ENCODE peak calls at places on chromosomes 2 and 18, in four cellular contexts. L is fibroblast of the aortic adventitia, T is neural progenitor cell, M is A549. J is an unnamed sample.

GRCh38 chr2:75641587-75641986 is 5.0 kb upstream of the MRPL19 start:
- DNase-seq in L (peak; percentile 49), T (no peak), M (no peak), J (no peak)

GRCh38 chr18:9516437-9517064 is 41.2 kb downstream of the RALBP1 start:
- DNase-seq in L (peak; percentile 73), T (peak; percentile 47), M (peak; percentile 20), J (no peak)

GRCh38 chr2:96103906-96104861 is 12.2 kb downstream of the ADRA2B start:
- DNase-seq in L (no peak), T (no peak), M (no peak), J (no peak)

GRCh38 chr2:53787255-53787910 is 539 bp downstream of the ERLEC1 start:
- DNase-seq in L (peak; percentile 19), T (no peak), M (peak; percentile 9), J (no peak)

GRCh38 chr18:73544032-73544431 is 603.6 kb downstream of the FBXO15 start:
- DNase-seq in L (no peak), T (no peak), M (no peak), J (no peak)

GRCh38 chr18:57087985-57088384 is 58.9 kb upstream of the BOD1L2 start:
- DNase-seq in L (no peak), T (no peak), M (no peak), J (no peak)

GRCh38 chr2:148932536-148932935 is 57.5 kb downstream of the KIF5C start:
- DNase-seq in L (no peak), T (no peak), M (no peak), J (no peak)

GRCh38 chr2:134466141-134466540 is 212.3 kb downstream of the MGAT5 start:
- DNase-seq in L (peak; percentile 11), T (peak; percentile 40), M (peak; percentile 55), J (no peak)

GRCh38 chr2:138335036-138335435 is 166.5 kb upstream of the SPOPL start:
- DNase-seq in L (peak; percentile 4), T (no peak), M (no peak), J (no peak)

GRCh38 chr2:129237966-129238725 is 741.3 kb upstream of the RAB6C start:
- DNase-seq in L (no peak), T (no peak), M (no peak), J (no peak)

GRCh38 chr2:143513081-143513480 is 383.9 kb downstream of the ARHGAP15 start:
- DNase-seq in L (peak; percentile 74), T (peak; percentile 67), M (peak; percentile 36), J (no peak)

DNA sequence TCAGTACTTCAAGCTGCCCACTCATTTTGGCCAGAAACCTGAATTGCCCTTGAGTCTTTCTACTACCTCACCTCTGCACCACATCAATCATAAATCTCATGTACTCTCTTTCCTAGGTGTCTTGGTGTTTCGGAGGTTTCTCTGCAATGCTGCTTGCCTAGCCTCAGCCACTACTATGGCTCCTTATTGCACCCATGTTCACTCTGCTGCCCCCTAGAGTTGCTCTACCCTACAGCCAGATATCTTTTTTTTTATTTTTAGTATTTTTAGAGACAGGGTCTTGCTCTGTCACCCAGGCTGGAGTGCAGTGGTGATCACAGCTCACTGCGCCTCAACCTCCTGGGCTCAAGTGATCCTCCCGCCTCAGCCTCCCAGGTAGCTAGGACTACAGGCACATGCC is 413.0 kb downstream of the PTPRM start:
- DNase-seq in L (no peak), T (peak; percentile 27), M (no peak), J (no peak)
- TF ChIP-seq CTCF in L (peak; percentile 10), T (peak; percentile 46), M (peak; percentile 16), J (peak; percentile 40)

DNA sequence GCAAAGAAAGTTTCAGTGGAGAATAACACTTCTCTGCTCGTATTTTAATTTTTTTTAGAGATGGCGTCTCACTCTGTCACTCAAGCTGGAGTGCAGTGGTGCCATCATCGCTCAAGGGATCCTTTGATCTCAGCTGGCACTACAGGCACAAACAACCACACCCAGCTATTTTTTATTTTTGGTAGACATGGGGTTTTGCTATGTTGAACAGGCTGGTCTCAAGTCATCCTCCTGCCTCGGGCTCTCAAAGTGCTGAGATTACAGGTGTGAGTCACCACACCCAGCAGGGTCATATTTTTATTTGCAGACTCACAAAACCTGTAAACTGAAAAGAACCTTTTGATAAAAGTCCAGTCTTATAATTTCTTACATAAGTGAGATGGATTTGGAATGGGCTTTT is 2.6 kb downstream of the TRAK2 start:
- DNase-seq in L (no peak), T (no peak), M (no peak), J (no peak)
- H3K4me3 ChIP-seq in L (no peak overlapping the region), T (no peak overlapping the region), M (no peak overlapping the region), J (no peak overlapping the region)

DNA sequence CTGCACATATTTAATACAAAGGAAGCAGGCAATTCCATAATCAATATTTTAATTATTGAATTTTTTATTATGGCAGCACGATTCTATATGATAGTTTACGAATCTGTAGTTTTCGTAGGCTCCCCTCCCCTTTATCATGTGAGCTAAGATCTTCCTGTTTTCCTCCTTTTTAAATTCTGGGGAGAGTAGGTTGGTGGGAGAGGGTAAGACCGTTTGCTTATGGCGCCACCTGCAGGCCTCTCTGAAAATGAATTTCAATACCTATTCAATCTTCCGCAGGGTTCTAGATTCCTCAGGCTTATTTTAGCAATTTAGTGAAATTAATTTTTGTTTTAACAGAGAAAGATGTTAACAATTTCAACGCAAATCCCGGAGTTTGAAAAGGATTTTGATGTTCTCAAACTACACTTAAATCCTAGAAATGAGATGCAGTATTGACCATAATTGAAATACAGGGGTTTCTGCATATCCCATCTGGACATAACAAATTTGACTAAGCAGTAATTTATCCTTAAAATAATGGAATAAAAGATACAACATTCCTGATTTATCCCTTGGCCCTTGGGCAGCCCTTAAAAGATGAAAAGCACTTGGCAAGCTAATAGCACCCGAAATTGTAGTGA is 12.8 kb upstream of the GBX2 start:
- DNase-seq in L (peak; percentile 70), T (peak; percentile 83), M (peak; percentile 80), J (no peak)
- TF ChIP-seq CTCF in L (peak; percentile 62), T (peak; percentile 96), M (peak; percentile 95), J (peak; percentile 79)

GRCh38 chr18:61929881-61930640 is 37.3 kb upstream of the RNF152 start:
- DNase-seq in L (no peak), T (no peak), M (no peak), J (no peak)
- H3K4me3 ChIP-seq in L (no peak overlapping the region), T (no peak overlapping the region), M (no peak overlapping the region), J (no peak overlapping the region)

J was measured in epithelial cell of proximal tubule.